ENCODE peak calls at places on chromosomes 1 and 21, in six cellular contexts. L is glomerular endothelial cell; U is neuronal stem cell; H is CD8-positive, alpha-beta T cell; D is H9; P is CD4-positive, CD25-positive, alpha-beta regulatory T cell. J is an unnamed sample.

GRCh38 chr1:58785424-58786058 is 1.7 kb upstream of the JUN start:
- DNase-seq in U (no peak), P (peak), L (no peak), H (peak), D (peak), J (peak)

GRCh38 chr1:46342084-46342656 is 1.6 kb downstream of the NSUN4 start:
- DNase-seq in L (no peak), H (no peak), D (no peak), P (no peak), U (no peak), J (no peak)

GRCh38 chr21:28767523-28767922 is 225.2 kb downstream of the LTN1 start:
- DNase-seq in H (no peak), L (no peak), U (no peak), P (no peak), D (no peak), J (no peak)

GRCh38 chr1:24566266-24566867 is 10.5 kb downstream of the NCMAP start:
- DNase-seq in U (no peak), D (no peak), P (no peak), L (no peak), H (no peak), J (no peak)

GRCh38 chr21:42071146-42071737 is at the start of gene UMODL1:
- DNase-seq in D (no peak), H (no peak), U (no peak), L (no peak), P (no peak), J (peak)

GRCh38 chr21:38996355-38996754 is 186.9 kb downstream of the PSMG1 start:
- DNase-seq in L (no peak), U (no peak), D (no peak), H (no peak), P (no peak), J (no peak)

GRCh38 chr1:119228318-119228717 is 87.9 kb upstream of the WARS2 start:
- DNase-seq in H (no peak), P (no peak), L (no peak), U (no peak), D (no peak), J (no peak)

GRCh38 chr1:160028426-160028825 is 3.4 kb downstream of the PIGM start:
- DNase-seq in H (no peak), U (no peak), L (no peak), D (no peak), P (no peak), J (no peak)

GRCh38 chr1:147781056-147781471 is 20.7 kb upstream of the GJA5 start:
- DNase-seq in U (peak), H (no peak), L (peak), P (no peak), D (no peak), J (no peak)

GRCh38 chr1:68197891-68198290 is 34.4 kb downstream of the WLS start:
- DNase-seq in H (no peak), P (no peak), L (no peak), U (no peak), D (no peak), J (peak)

GRCh38 chr1:26833432-26834405 is 7.2 kb downstream of the ZDHHC18 start:
- DNase-seq in P (peak), D (no peak), U (no peak), H (peak), L (no peak), J (no peak)

GRCh38 chr1:23092447-23092846 is 73.2 kb downstream of the KDM1A start:
- DNase-seq in L (no peak), D (no peak), H (no peak), P (no peak), U (no peak), J (no peak)